ENCODE peak calls at places on chromosomes 1 and 21, in nine cellular contexts. One of them, this sample, is unnamed.

GRCh38 chr1:88730995-88731394 is 46.9 kb downstream of the PKN2 start:
- DNase-seq in progenitor cell of endocrine pancreas: no peak
- DNase-seq in lower lobe of right lung: no peak
- DNase-seq in activated CD4-positive, alpha-beta T cell treated with anti-CD3 and anti-CD28 coated beads, Interleukin-2, amount 10 ng/mL, durations not matched to agents 7 days and 5 days: no peak
- DNase-seq in hepatic stellate cell: no peak
- DNase-seq in ACHN: no peak
- DNase-seq in erythroblast: no peak
- DNase-seq in Kasumi-1: no peak
- DNase-seq in heart right ventricle: no peak
- DNase-seq in this sample: no peak

GRCh38 chr1:30264672-30265025 is 458.7 kb downstream of the MATN1 start:
- DNase-seq in progenitor cell of endocrine pancreas: no peak
- DNase-seq in lower lobe of right lung: no peak
- DNase-seq in activated CD4-positive, alpha-beta T cell treated with anti-CD3 and anti-CD28 coated beads, Interleukin-2, amount 10 ng/mL, durations not matched to agents 7 days and 5 days: no peak
- DNase-seq in hepatic stellate cell: no peak
- DNase-seq in ACHN: no peak
- DNase-seq in erythroblast: no peak
- DNase-seq in Kasumi-1: no peak
- DNase-seq in heart right ventricle: no peak
- DNase-seq in this sample: no peak

GRCh38 chr1:28592314-28593071 is 428 bp downstream of the RAB42 start:
- DNase-seq in progenitor cell of endocrine pancreas: no peak
- DNase-seq in lower lobe of right lung: peak
- DNase-seq in activated CD4-positive, alpha-beta T cell treated with anti-CD3 and anti-CD28 coated beads, Interleukin-2, amount 10 ng/mL, durations not matched to agents 7 days and 5 days: no peak
- DNase-seq in hepatic stellate cell: peak
- DNase-seq in ACHN: no peak
- DNase-seq in erythroblast: peak
- DNase-seq in Kasumi-1: peak
- DNase-seq in heart right ventricle: no peak
- DNase-seq in this sample: no peak

GRCh38 chr1:159088050-159088449 is 11.5 kb upstream of the AIM2 start:
- DNase-seq in progenitor cell of endocrine pancreas: no peak
- DNase-seq in lower lobe of right lung: no peak
- DNase-seq in activated CD4-positive, alpha-beta T cell treated with anti-CD3 and anti-CD28 coated beads, Interleukin-2, amount 10 ng/mL, durations not matched to agents 7 days and 5 days: no peak
- DNase-seq in hepatic stellate cell: peak
- DNase-seq in ACHN: no peak
- DNase-seq in erythroblast: no peak
- DNase-seq in Kasumi-1: peak
- DNase-seq in heart right ventricle: no peak
- DNase-seq in this sample: peak

GRCh38 chr1:208449951-208450350 is 205.8 kb upstream of the PLXNA2 start:
- DNase-seq in progenitor cell of endocrine pancreas: no peak
- DNase-seq in lower lobe of right lung: no peak
- DNase-seq in activated CD4-positive, alpha-beta T cell treated with anti-CD3 and anti-CD28 coated beads, Interleukin-2, amount 10 ng/mL, durations not matched to agents 7 days and 5 days: no peak
- DNase-seq in hepatic stellate cell: no peak
- DNase-seq in ACHN: no peak
- DNase-seq in erythroblast: no peak
- DNase-seq in Kasumi-1: no peak
- DNase-seq in heart right ventricle: no peak
- DNase-seq in this sample: no peak

GRCh38 chr1:10625554-10625953 is 150.8 kb downstream of the PEX14 start:
- DNase-seq in progenitor cell of endocrine pancreas: no peak
- DNase-seq in lower lobe of right lung: no peak
- DNase-seq in activated CD4-positive, alpha-beta T cell treated with anti-CD3 and anti-CD28 coated beads, Interleukin-2, amount 10 ng/mL, durations not matched to agents 7 days and 5 days: no peak
- DNase-seq in hepatic stellate cell: no peak
- DNase-seq in ACHN: no peak
- DNase-seq in erythroblast: no peak
- DNase-seq in Kasumi-1: no peak
- DNase-seq in heart right ventricle: no peak
- DNase-seq in this sample: no peak

GRCh38 chr21:33196956-33197374 is 32.8 kb upstream of the IFNAR2 start:
- DNase-seq in progenitor cell of endocrine pancreas: peak
- DNase-seq in lower lobe of right lung: peak
- DNase-seq in activated CD4-positive, alpha-beta T cell treated with anti-CD3 and anti-CD28 coated beads, Interleukin-2, amount 10 ng/mL, durations not matched to agents 7 days and 5 days: peak
- DNase-seq in hepatic stellate cell: peak
- DNase-seq in ACHN: peak
- DNase-seq in erythroblast: peak
- DNase-seq in Kasumi-1: peak
- DNase-seq in heart right ventricle: peak
- DNase-seq in this sample: peak

GRCh38 chr1:50279622-50280320 is 143.5 kb downstream of the DMRTA2 start:
- DNase-seq in progenitor cell of endocrine pancreas: peak
- DNase-seq in lower lobe of right lung: no peak
- DNase-seq in activated CD4-positive, alpha-beta T cell treated with anti-CD3 and anti-CD28 coated beads, Interleukin-2, amount 10 ng/mL, durations not matched to agents 7 days and 5 days: peak
- DNase-seq in hepatic stellate cell: no peak
- DNase-seq in ACHN: peak
- DNase-seq in erythroblast: peak
- DNase-seq in Kasumi-1: peak
- DNase-seq in heart right ventricle: peak
- DNase-seq in this sample: no peak

GRCh38 chr1:165403835-165404482 is 41.0 kb downstream of the RXRG start:
- DNase-seq in progenitor cell of endocrine pancreas: peak
- DNase-seq in lower lobe of right lung: peak
- DNase-seq in activated CD4-positive, alpha-beta T cell treated with anti-CD3 and anti-CD28 coated beads, Interleukin-2, amount 10 ng/mL, durations not matched to agents 7 days and 5 days: peak
- DNase-seq in hepatic stellate cell: no peak
- DNase-seq in ACHN: peak
- DNase-seq in erythroblast: peak
- DNase-seq in Kasumi-1: peak
- DNase-seq in heart right ventricle: peak
- DNase-seq in this sample: peak

GRCh38 chr1:232138044-232138443 is 491.9 kb downstream of the SIPA1L2 start:
- DNase-seq in progenitor cell of endocrine pancreas: no peak
- DNase-seq in lower lobe of right lung: no peak
- DNase-seq in activated CD4-positive, alpha-beta T cell treated with anti-CD3 and anti-CD28 coated beads, Interleukin-2, amount 10 ng/mL, durations not matched to agents 7 days and 5 days: no peak
- DNase-seq in hepatic stellate cell: no peak
- DNase-seq in ACHN: no peak
- DNase-seq in erythroblast: no peak
- DNase-seq in Kasumi-1: no peak
- DNase-seq in heart right ventricle: no peak
- DNase-seq in this sample: no peak

GRCh38 chr1:6336946-6337622 is 56.5 kb downstream of the ACOT7 start:
- DNase-seq in progenitor cell of endocrine pancreas: no peak
- DNase-seq in lower lobe of right lung: no peak
- DNase-seq in activated CD4-positive, alpha-beta T cell treated with anti-CD3 and anti-CD28 coated beads, Interleukin-2, amount 10 ng/mL, durations not matched to agents 7 days and 5 days: no peak
- DNase-seq in hepatic stellate cell: no peak
- DNase-seq in ACHN: no peak
- DNase-seq in erythroblast: no peak
- DNase-seq in Kasumi-1: no peak
- DNase-seq in heart right ventricle: no peak
- DNase-seq in this sample: no peak

GRCh38 chr1:107683198-107683657 is 281.8 kb downstream of the VAV3 start:
- DNase-seq in progenitor cell of endocrine pancreas: no peak
- DNase-seq in lower lobe of right lung: no peak
- DNase-seq in activated CD4-positive, alpha-beta T cell treated with anti-CD3 and anti-CD28 coated beads, Interleukin-2, amount 10 ng/mL, durations not matched to agents 7 days and 5 days: no peak
- DNase-seq in hepatic stellate cell: no peak
- DNase-seq in ACHN: peak
- DNase-seq in erythroblast: no peak
- DNase-seq in Kasumi-1: no peak
- DNase-seq in heart right ventricle: no peak
- DNase-seq in this sample: no peak

GRCh38 chr1:204728045-204728444 is 42.5 kb upstream of the LRRN2 start:
- DNase-seq in progenitor cell of endocrine pancreas: no peak
- DNase-seq in lower lobe of right lung: no peak
- DNase-seq in activated CD4-positive, alpha-beta T cell treated with anti-CD3 and anti-CD28 coated beads, Interleukin-2, amount 10 ng/mL, durations not matched to agents 7 days and 5 days: no peak
- DNase-seq in hepatic stellate cell: no peak
- DNase-seq in ACHN: no peak
- DNase-seq in erythroblast: no peak
- DNase-seq in Kasumi-1: no peak
- DNase-seq in heart right ventricle: no peak
- DNase-seq in this sample: no peak

GRCh38 chr1:208164609-208165008 is 79.6 kb downstream of the PLXNA2 start:
- DNase-seq in progenitor cell of endocrine pancreas: no peak
- DNase-seq in lower lobe of right lung: no peak
- DNase-seq in activated CD4-positive, alpha-beta T cell treated with anti-CD3 and anti-CD28 coated beads, Interleukin-2, amount 10 ng/mL, durations not matched to agents 7 days and 5 days: no peak
- DNase-seq in hepatic stellate cell: no peak
- DNase-seq in ACHN: no peak
- DNase-seq in erythroblast: peak
- DNase-seq in Kasumi-1: no peak
- DNase-seq in heart right ventricle: no peak
- DNase-seq in this sample: no peak

GRCh38 chr1:39859859-39860812 is 23.2 kb downstream of the TRIT1 start:
- DNase-seq in progenitor cell of endocrine pancreas: no peak
- DNase-seq in lower lobe of right lung: no peak
- DNase-seq in activated CD4-positive, alpha-beta T cell treated with anti-CD3 and anti-CD28 coated beads, Interleukin-2, amount 10 ng/mL, durations not matched to agents 7 days and 5 days: no peak
- DNase-seq in hepatic stellate cell: no peak
- DNase-seq in ACHN: no peak
- DNase-seq in erythroblast: no peak
- DNase-seq in Kasumi-1: no peak
- DNase-seq in heart right ventricle: no peak
- DNase-seq in this sample: no peak

GRCh38 chr1:12059722-12060464 is 3.2 kb upstream of the TNFRSF8 start:
- DNase-seq in progenitor cell of endocrine pancreas: no peak
- DNase-seq in lower lobe of right lung: no peak
- DNase-seq in activated CD4-positive, alpha-beta T cell treated with anti-CD3 and anti-CD28 coated beads, Interleukin-2, amount 10 ng/mL, durations not matched to agents 7 days and 5 days: no peak
- DNase-seq in hepatic stellate cell: no peak
- DNase-seq in ACHN: no peak
- DNase-seq in erythroblast: no peak
- DNase-seq in Kasumi-1: no peak
- DNase-seq in heart right ventricle: no peak
- DNase-seq in this sample: no peak

GRCh38 chr1:111976842-111977241 is 12.6 kb downstream of the KCND3 start:
- DNase-seq in progenitor cell of endocrine pancreas: no peak
- DNase-seq in lower lobe of right lung: no peak
- DNase-seq in activated CD4-positive, alpha-beta T cell treated with anti-CD3 and anti-CD28 coated beads, Interleukin-2, amount 10 ng/mL, durations not matched to agents 7 days and 5 days: no peak
- DNase-seq in hepatic stellate cell: no peak
- DNase-seq in ACHN: no peak
- DNase-seq in erythroblast: no peak
- DNase-seq in Kasumi-1: no peak
- DNase-seq in heart right ventricle: no peak
- DNase-seq in this sample: no peak

GRCh38 chr1:60052634-60053033 is 20.9 kb downstream of the C1orf87 start:
- DNase-seq in progenitor cell of endocrine pancreas: no peak
- DNase-seq in lower lobe of right lung: no peak
- DNase-seq in activated CD4-positive, alpha-beta T cell treated with anti-CD3 and anti-CD28 coated beads, Interleukin-2, amount 10 ng/mL, durations not matched to agents 7 days and 5 days: no peak
- DNase-seq in hepatic stellate cell: no peak
- DNase-seq in ACHN: no peak
- DNase-seq in erythroblast: no peak
- DNase-seq in Kasumi-1: no peak
- DNase-seq in heart right ventricle: no peak
- DNase-seq in this sample: peak

GRCh38 chr21:42524341-42525227 is 10.9 kb downstream of the SLC37A1 start:
- DNase-seq in progenitor cell of endocrine pancreas: peak
- DNase-seq in lower lobe of right lung: peak
- DNase-seq in activated CD4-positive, alpha-beta T cell treated with anti-CD3 and anti-CD28 coated beads, Interleukin-2, amount 10 ng/mL, durations not matched to agents 7 days and 5 days: peak
- DNase-seq in hepatic stellate cell: peak
- DNase-seq in ACHN: no peak
- DNase-seq in erythroblast: peak
- DNase-seq in Kasumi-1: no peak
- DNase-seq in heart right ventricle: peak
- DNase-seq in this sample: peak

GRCh38 chr1:153649137-153649866 is 9.2 kb upstream of the SNAPIN start:
- DNase-seq in progenitor cell of endocrine pancreas: no peak
- DNase-seq in lower lobe of right lung: no peak
- DNase-seq in activated CD4-positive, alpha-beta T cell treated with anti-CD3 and anti-CD28 coated beads, Interleukin-2, amount 10 ng/mL, durations not matched to agents 7 days and 5 days: peak
- DNase-seq in hepatic stellate cell: no peak
- DNase-seq in ACHN: no peak
- DNase-seq in erythroblast: peak
- DNase-seq in Kasumi-1: no peak
- DNase-seq in heart right ventricle: no peak
- DNase-seq in this sample: no peak

GRCh38 chr1:30879126-30879786 is 29.3 kb downstream of the SDC3 start:
- DNase-seq in progenitor cell of endocrine pancreas: no peak
- DNase-seq in lower lobe of right lung: no peak
- DNase-seq in activated CD4-positive, alpha-beta T cell treated with anti-CD3 and anti-CD28 coated beads, Interleukin-2, amount 10 ng/mL, durations not matched to agents 7 days and 5 days: no peak
- DNase-seq in hepatic stellate cell: no peak
- DNase-seq in ACHN: no peak
- DNase-seq in erythroblast: no peak
- DNase-seq in Kasumi-1: no peak
- DNase-seq in heart right ventricle: no peak
- DNase-seq in this sample: peak

GRCh38 chr1:42745851-42746250 is 5.8 kb upstream of the CLDN19 start:
- DNase-seq in progenitor cell of endocrine pancreas: no peak
- DNase-seq in lower lobe of right lung: no peak
- DNase-seq in activated CD4-positive, alpha-beta T cell treated with anti-CD3 and anti-CD28 coated beads, Interleukin-2, amount 10 ng/mL, durations not matched to agents 7 days and 5 days: no peak
- DNase-seq in hepatic stellate cell: no peak
- DNase-seq in ACHN: no peak
- DNase-seq in erythroblast: no peak
- DNase-seq in Kasumi-1: no peak
- DNase-seq in heart right ventricle: no peak
- DNase-seq in this sample: no peak

GRCh38 chr1:76095800-76096199 is 21.3 kb downstream of the ST6GALNAC3 start:
- DNase-seq in progenitor cell of endocrine pancreas: no peak
- DNase-seq in lower lobe of right lung: no peak
- DNase-seq in activated CD4-positive, alpha-beta T cell treated with anti-CD3 and anti-CD28 coated beads, Interleukin-2, amount 10 ng/mL, durations not matched to agents 7 days and 5 days: no peak
- DNase-seq in hepatic stellate cell: no peak
- DNase-seq in ACHN: no peak
- DNase-seq in erythroblast: no peak
- DNase-seq in Kasumi-1: no peak
- DNase-seq in heart right ventricle: no peak
- DNase-seq in this sample: no peak

GRCh38 chr1:172585348-172585747 is 52.4 kb downstream of the SUCO start:
- DNase-seq in progenitor cell of endocrine pancreas: no peak
- DNase-seq in lower lobe of right lung: no peak
- DNase-seq in activated CD4-positive, alpha-beta T cell treated with anti-CD3 and anti-CD28 coated beads, Interleukin-2, amount 10 ng/mL, durations not matched to agents 7 days and 5 days: no peak
- DNase-seq in hepatic stellate cell: no peak
- DNase-seq in ACHN: no peak
- DNase-seq in erythroblast: no peak
- DNase-seq in Kasumi-1: no peak
- DNase-seq in heart right ventricle: no peak
- DNase-seq in this sample: peak

GRCh38 chr1:10633416-10633815 is 158.7 kb downstream of the PEX14 start:
- DNase-seq in progenitor cell of endocrine pancreas: no peak
- DNase-seq in lower lobe of right lung: peak
- DNase-seq in activated CD4-positive, alpha-beta T cell treated with anti-CD3 and anti-CD28 coated beads, Interleukin-2, amount 10 ng/mL, durations not matched to agents 7 days and 5 days: no peak
- DNase-seq in hepatic stellate cell: no peak
- DNase-seq in ACHN: no peak
- DNase-seq in erythroblast: no peak
- DNase-seq in Kasumi-1: no peak
- DNase-seq in heart right ventricle: no peak
- DNase-seq in this sample: no peak

GRCh38 chr1:234778215-234779159 is 168.5 kb upstream of the IRF2BP2 start:
- DNase-seq in progenitor cell of endocrine pancreas: no peak
- DNase-seq in lower lobe of right lung: peak
- DNase-seq in activated CD4-positive, alpha-beta T cell treated with anti-CD3 and anti-CD28 coated beads, Interleukin-2, amount 10 ng/mL, durations not matched to agents 7 days and 5 days: no peak
- DNase-seq in hepatic stellate cell: peak
- DNase-seq in ACHN: no peak
- DNase-seq in erythroblast: no peak
- DNase-seq in Kasumi-1: peak
- DNase-seq in heart right ventricle: no peak
- DNase-seq in this sample: peak

GRCh38 chr1:109299984-109300343 is 6.8 kb downstream of the MYBPHL start:
- DNase-seq in progenitor cell of endocrine pancreas: no peak
- DNase-seq in lower lobe of right lung: no peak
- DNase-seq in activated CD4-positive, alpha-beta T cell treated with anti-CD3 and anti-CD28 coated beads, Interleukin-2, amount 10 ng/mL, durations not matched to agents 7 days and 5 days: no peak
- DNase-seq in hepatic stellate cell: no peak
- DNase-seq in ACHN: no peak
- DNase-seq in erythroblast: no peak
- DNase-seq in Kasumi-1: no peak
- DNase-seq in heart right ventricle: no peak
- DNase-seq in this sample: no peak

GRCh38 chr1:33228935-33229487 is 27.3 kb upstream of the ZNF362 start:
- DNase-seq in progenitor cell of endocrine pancreas: no peak
- DNase-seq in lower lobe of right lung: no peak
- DNase-seq in activated CD4-positive, alpha-beta T cell treated with anti-CD3 and anti-CD28 coated beads, Interleukin-2, amount 10 ng/mL, durations not matched to agents 7 days and 5 days: no peak
- DNase-seq in hepatic stellate cell: peak
- DNase-seq in ACHN: no peak
- DNase-seq in erythroblast: no peak
- DNase-seq in Kasumi-1: no peak
- DNase-seq in heart right ventricle: peak
- DNase-seq in this sample: peak

GRCh38 chr1:147757015-147757990 is 3.1 kb downstream of the GJA5 start:
- DNase-seq in progenitor cell of endocrine pancreas: no peak
- DNase-seq in lower lobe of right lung: peak
- DNase-seq in activated CD4-positive, alpha-beta T cell treated with anti-CD3 and anti-CD28 coated beads, Interleukin-2, amount 10 ng/mL, durations not matched to agents 7 days and 5 days: no peak
- DNase-seq in hepatic stellate cell: no peak
- DNase-seq in ACHN: no peak
- DNase-seq in erythroblast: no peak
- DNase-seq in Kasumi-1: no peak
- DNase-seq in heart right ventricle: no peak
- DNase-seq in this sample: no peak

GRCh38 chr1:89723863-89724262 is 90.9 kb downstream of the LRRC8C start:
- DNase-seq in progenitor cell of endocrine pancreas: no peak
- DNase-seq in lower lobe of right lung: no peak
- DNase-seq in activated CD4-positive, alpha-beta T cell treated with anti-CD3 and anti-CD28 coated beads, Interleukin-2, amount 10 ng/mL, durations not matched to agents 7 days and 5 days: no peak
- DNase-seq in hepatic stellate cell: no peak
- DNase-seq in ACHN: no peak
- DNase-seq in erythroblast: no peak
- DNase-seq in Kasumi-1: peak
- DNase-seq in heart right ventricle: peak
- DNase-seq in this sample: no peak

GRCh38 chr1:207454046-207454964 is at the start of gene CR2:
- DNase-seq in progenitor cell of endocrine pancreas: peak
- DNase-seq in lower lobe of right lung: peak
- DNase-seq in activated CD4-positive, alpha-beta T cell treated with anti-CD3 and anti-CD28 coated beads, Interleukin-2, amount 10 ng/mL, durations not matched to agents 7 days and 5 days: peak
- DNase-seq in hepatic stellate cell: no peak
- DNase-seq in ACHN: peak
- DNase-seq in erythroblast: peak
- DNase-seq in Kasumi-1: no peak
- DNase-seq in heart right ventricle: no peak
- DNase-seq in this sample: no peak

This sample was measured in mesenchymal stem cell.